ENCODE peak calls at places on chromosomes 7 and 10, in five cellular contexts. One of them, this sample, is unnamed. For H3K9me3 and H3K4me1, the result is how much of the 10 kb centered on the place peaks cover.

GRCh38 chr10:22824984-22825383 is 102.9 kb upstream of the ARMC3 start:
- DNase-seq in CD8-positive, alpha-beta T cell: no peak
- DNase-seq in heart left ventricle: no peak
- DNase-seq in right cardiac atrium: no peak
- DNase-seq in CD8-positive, alpha-beta memory T cell: no peak
- DNase-seq in this sample: no peak

GRCh38 chr10:35942052-35942451 is 300.0 kb upstream of the FZD8 start:
- DNase-seq in right cardiac atrium: peak
- DNase-seq in CD8-positive, alpha-beta memory T cell: no peak
- DNase-seq in CD8-positive, alpha-beta T cell: no peak
- DNase-seq in heart left ventricle: no peak
- DNase-seq in this sample: no peak

GRCh38 chr7:17523813-17524741 is 225.6 kb downstream of the AHR start:
- DNase-seq in CD8-positive, alpha-beta T cell: no peak
- DNase-seq in heart left ventricle: no peak
- DNase-seq in right cardiac atrium: no peak
- DNase-seq in CD8-positive, alpha-beta memory T cell: no peak
- DNase-seq in this sample: no peak

GRCh38 chr10:13630231-13630630 is 43.5 kb downstream of the PRPF18 start:
- DNase-seq in heart left ventricle: no peak
- DNase-seq in right cardiac atrium: no peak
- DNase-seq in CD8-positive, alpha-beta memory T cell: no peak
- DNase-seq in CD8-positive, alpha-beta T cell: no peak
- DNase-seq in this sample: no peak

GRCh38 chr10:61608255-61609040 is 54.3 kb upstream of the CABCOCO1 start:
- DNase-seq in CD8-positive, alpha-beta T cell: no peak
- DNase-seq in right cardiac atrium: no peak
- DNase-seq in CD8-positive, alpha-beta memory T cell: no peak
- DNase-seq in heart left ventricle: no peak
- DNase-seq in this sample: no peak

GRCh38 chr10:124792998-124793352 is 1.3 kb upstream of the EEF1AKMT2 start:
- DNase-seq in CD8-positive, alpha-beta memory T cell: no peak
- DNase-seq in CD8-positive, alpha-beta T cell: no peak
- DNase-seq in right cardiac atrium: no peak
- DNase-seq in heart left ventricle: no peak
- DNase-seq in this sample: no peak

GRCh38 chr10:3658766-3659165 is 126.2 kb downstream of the KLF6 start:
- DNase-seq in CD8-positive, alpha-beta T cell: no peak
- DNase-seq in CD8-positive, alpha-beta memory T cell: no peak
- DNase-seq in heart left ventricle: no peak
- DNase-seq in right cardiac atrium: no peak
- DNase-seq in this sample: no peak

GRCh38 chr10:77501152-77501845 is 136.3 kb downstream of the KCNMA1 start:
- DNase-seq in heart left ventricle: no peak
- DNase-seq in CD8-positive, alpha-beta memory T cell: no peak
- DNase-seq in CD8-positive, alpha-beta T cell: no peak
- DNase-seq in right cardiac atrium: peak
- DNase-seq in this sample: no peak

GRCh38 chr7:130353196-130353595 is 8.6 kb downstream of the CPA5 start:
- DNase-seq in heart left ventricle: no peak
- DNase-seq in CD8-positive, alpha-beta T cell: no peak
- DNase-seq in CD8-positive, alpha-beta memory T cell: no peak
- DNase-seq in right cardiac atrium: no peak
- DNase-seq in this sample: no peak

GRCh38 chr7:27169658-27170493 is 4.2 kb downstream of the HOXA10 start:
- DNase-seq in right cardiac atrium: no peak
- DNase-seq in CD8-positive, alpha-beta T cell: no peak
- DNase-seq in CD8-positive, alpha-beta memory T cell: no peak
- DNase-seq in heart left ventricle: peak
- DNase-seq in this sample: no peak

GRCh38 chr10:24462889-24463552 is 254.1 kb downstream of the KIAA1217 start:
- DNase-seq in right cardiac atrium: no peak
- DNase-seq in heart left ventricle: no peak
- DNase-seq in CD8-positive, alpha-beta T cell: no peak
- DNase-seq in CD8-positive, alpha-beta memory T cell: no peak
- DNase-seq in this sample: peak

GRCh38 chr10:71664585-71664984 is 55.0 kb downstream of the C10orf105 start:
- DNase-seq in CD8-positive, alpha-beta T cell: no peak
- DNase-seq in right cardiac atrium: no peak
- DNase-seq in heart left ventricle: no peak
- DNase-seq in CD8-positive, alpha-beta memory T cell: no peak
- DNase-seq in this sample: no peak

GRCh38 chr7:132098337-132098736 is 477.9 kb downstream of the PLXNA4 start:
- DNase-seq in heart left ventricle: no peak
- DNase-seq in right cardiac atrium: no peak
- DNase-seq in CD8-positive, alpha-beta T cell: no peak
- DNase-seq in CD8-positive, alpha-beta memory T cell: no peak
- DNase-seq in this sample: no peak

GRCh38 chr10:88913157-88913556 is 33.1 kb downstream of the STAMBPL1 start:
- DNase-seq in heart left ventricle: no peak
- DNase-seq in right cardiac atrium: no peak
- DNase-seq in CD8-positive, alpha-beta memory T cell: no peak
- DNase-seq in CD8-positive, alpha-beta T cell: no peak
- DNase-seq in this sample: no peak

GRCh38 chr10:70505908-70506307 is 27.3 kb downstream of the PALD1 start:
- DNase-seq in right cardiac atrium: no peak
- DNase-seq in CD8-positive, alpha-beta memory T cell: no peak
- DNase-seq in heart left ventricle: no peak
- DNase-seq in CD8-positive, alpha-beta T cell: no peak
- DNase-seq in this sample: no peak

GRCh38 chr7:110987130-110987693 is 103.7 kb upstream of the LRRN3 start:
- DNase-seq in heart left ventricle: no peak
- DNase-seq in right cardiac atrium: no peak
- DNase-seq in CD8-positive, alpha-beta T cell: no peak
- DNase-seq in CD8-positive, alpha-beta memory T cell: no peak
- DNase-seq in this sample: no peak

GRCh38 chr10:77163670-77164348 is 473.8 kb downstream of the KCNMA1 start:
- DNase-seq in CD8-positive, alpha-beta memory T cell: no peak
- DNase-seq in right cardiac atrium: no peak
- DNase-seq in heart left ventricle: no peak
- DNase-seq in CD8-positive, alpha-beta T cell: no peak
- DNase-seq in this sample: no peak

GRCh38 chr7:142896741-142897379 is 11.3 kb upstream of the TRPV6 start:
- DNase-seq in CD8-positive, alpha-beta T cell: no peak
- DNase-seq in heart left ventricle: no peak
- DNase-seq in CD8-positive, alpha-beta memory T cell: no peak
- DNase-seq in right cardiac atrium: no peak
- DNase-seq in this sample: no peak

GRCh38 chr7:76225379-76225778 is 23.7 kb downstream of the SRRM3 start:
- DNase-seq in CD8-positive, alpha-beta T cell: peak
- DNase-seq in right cardiac atrium: no peak
- DNase-seq in heart left ventricle: no peak
- DNase-seq in CD8-positive, alpha-beta memory T cell: no peak
- DNase-seq in this sample: peak

GRCh38 chr10:74502963-74503608 is 323.3 kb upstream of the KAT6B start:
- DNase-seq in CD8-positive, alpha-beta memory T cell: no peak
- DNase-seq in CD8-positive, alpha-beta T cell: no peak
- DNase-seq in heart left ventricle: no peak
- DNase-seq in right cardiac atrium: no peak
- DNase-seq in this sample: no peak

GRCh38 chr7:131480384-131481315 is 75.8 kb downstream of the PODXL start:
- DNase-seq in CD8-positive, alpha-beta memory T cell: no peak
- DNase-seq in CD8-positive, alpha-beta T cell: no peak
- DNase-seq in right cardiac atrium: no peak
- DNase-seq in heart left ventricle: no peak
- DNase-seq in this sample: no peak

GRCh38 chr7:127873151-127873550 is 158.1 kb downstream of the LRRC4 start:
- DNase-seq in right cardiac atrium: no peak
- DNase-seq in CD8-positive, alpha-beta memory T cell: no peak
- DNase-seq in heart left ventricle: no peak
- DNase-seq in CD8-positive, alpha-beta T cell: no peak
- DNase-seq in this sample: no peak

GRCh38 chr7:24665564-24666294 is 91.5 kb downstream of the GSDME start:
- DNase-seq in CD8-positive, alpha-beta T cell: peak
- DNase-seq in CD8-positive, alpha-beta memory T cell: peak
- DNase-seq in heart left ventricle: no peak
- DNase-seq in right cardiac atrium: no peak
- DNase-seq in this sample: peak

GRCh38 chr7:94466516-94466915 is 43.1 kb upstream of the CASD1 start:
- DNase-seq in CD8-positive, alpha-beta memory T cell: no peak
- DNase-seq in right cardiac atrium: no peak
- DNase-seq in CD8-positive, alpha-beta T cell: no peak
- DNase-seq in heart left ventricle: no peak
- DNase-seq in this sample: no peak

GRCh38 chr10:71769279-71769823 is 4.0 kb downstream of the VSIR start:
- DNase-seq in right cardiac atrium: no peak
- DNase-seq in CD8-positive, alpha-beta memory T cell: no peak
- DNase-seq in CD8-positive, alpha-beta T cell: no peak
- DNase-seq in heart left ventricle: no peak
- DNase-seq in this sample: no peak

GRCh38 chr7:156998988-156999610 is 11.4 kb downstream of the MNX1 start:
- DNase-seq in CD8-positive, alpha-beta memory T cell: no peak
- DNase-seq in right cardiac atrium: no peak
- DNase-seq in CD8-positive, alpha-beta T cell: no peak
- DNase-seq in heart left ventricle: no peak
- DNase-seq in this sample: peak

GRCh38 chr10:17878896-17879295 is 69.7 kb downstream of the MRC1 start:
- DNase-seq in right cardiac atrium: no peak
- DNase-seq in CD8-positive, alpha-beta T cell: no peak
- DNase-seq in CD8-positive, alpha-beta memory T cell: no peak
- DNase-seq in heart left ventricle: no peak
- DNase-seq in this sample: no peak

GRCh38 chr10:132592790-132593788 is 55.5 kb downstream of the INPP5A start:
- DNase-seq in CD8-positive, alpha-beta T cell: no peak
- DNase-seq in right cardiac atrium: no peak
- DNase-seq in heart left ventricle: peak
- DNase-seq in CD8-positive, alpha-beta memory T cell: no peak
- DNase-seq in this sample: no peak

GRCh38 chr10:58023341-58024073 is 244.2 kb downstream of the IPMK start:
- DNase-seq in heart left ventricle: no peak
- DNase-seq in CD8-positive, alpha-beta T cell: no peak
- DNase-seq in CD8-positive, alpha-beta memory T cell: no peak
- DNase-seq in right cardiac atrium: no peak
- DNase-seq in this sample: no peak

GRCh38 chr7:27329917-27330316 is 87.3 kb downstream of the EVX1 start:
- DNase-seq in CD8-positive, alpha-beta T cell: no peak
- DNase-seq in right cardiac atrium: no peak
- DNase-seq in heart left ventricle: no peak
- DNase-seq in CD8-positive, alpha-beta memory T cell: no peak
- DNase-seq in this sample: no peak

GRCh38 chr7:94129443-94130140 is 125.4 kb upstream of the BET1 start:
- DNase-seq in heart left ventricle: no peak
- DNase-seq in CD8-positive, alpha-beta T cell: no peak
- DNase-seq in CD8-positive, alpha-beta memory T cell: no peak
- DNase-seq in right cardiac atrium: no peak
- DNase-seq in this sample: no peak

GRCh38 chr7:1457949-1458675 is 1.2 kb downstream of the MICALL2 start:
- DNase-seq in right cardiac atrium: no peak
- DNase-seq in heart left ventricle: no peak
- DNase-seq in CD8-positive, alpha-beta T cell: no peak
- DNase-seq in CD8-positive, alpha-beta memory T cell: no peak
- DNase-seq in this sample: no peak
- H3K27ac ChIP-seq in right cardiac atrium: peak
- H3K27ac ChIP-seq in heart left ventricle: peak
- H3K27ac ChIP-seq in CD8-positive, alpha-beta T cell: no peak
- H3K27ac ChIP-seq in CD8-positive, alpha-beta memory T cell: peak
- H3K27ac ChIP-seq in this sample: no peak

GRCh38 chr7:148623586-148624282 is 33.2 kb downstream of the C7orf33 start:
- DNase-seq in CD8-positive, alpha-beta T cell: no peak
- DNase-seq in right cardiac atrium: no peak
- DNase-seq in heart left ventricle: no peak
- DNase-seq in CD8-positive, alpha-beta memory T cell: no peak
- DNase-seq in this sample: peak
- H3K9me3 ChIP-seq in CD8-positive, alpha-beta T cell: under half
- H3K9me3 ChIP-seq in right cardiac atrium: under half
- H3K9me3 ChIP-seq in heart left ventricle: under half
- H3K9me3 ChIP-seq in CD8-positive, alpha-beta memory T cell: under half
- H3K9me3 ChIP-seq in this sample: under half

GRCh38 chr7:34060548-34060947 is 155.2 kb downstream of the BMPER start:
- DNase-seq in right cardiac atrium: no peak
- DNase-seq in CD8-positive, alpha-beta T cell: no peak
- DNase-seq in CD8-positive, alpha-beta memory T cell: no peak
- DNase-seq in heart left ventricle: no peak
- DNase-seq in this sample: no peak

GRCh38 chr7:34057136-34057535 is 151.8 kb downstream of the BMPER start:
- DNase-seq in heart left ventricle: no peak
- DNase-seq in CD8-positive, alpha-beta memory T cell: no peak
- DNase-seq in CD8-positive, alpha-beta T cell: no peak
- DNase-seq in right cardiac atrium: no peak
- DNase-seq in this sample: no peak

GRCh38 chr7:34057956-34058355 is 152.6 kb downstream of the BMPER start:
- DNase-seq in CD8-positive, alpha-beta T cell: no peak
- DNase-seq in heart left ventricle: no peak
- DNase-seq in CD8-positive, alpha-beta memory T cell: no peak
- DNase-seq in right cardiac atrium: no peak
- DNase-seq in this sample: no peak

GRCh38 chr7:34059551-34059840 is 154.2 kb downstream of the BMPER start:
- DNase-seq in CD8-positive, alpha-beta memory T cell: no peak
- DNase-seq in heart left ventricle: no peak
- DNase-seq in right cardiac atrium: no peak
- DNase-seq in CD8-positive, alpha-beta T cell: no peak
- DNase-seq in this sample: no peak

DNA sequence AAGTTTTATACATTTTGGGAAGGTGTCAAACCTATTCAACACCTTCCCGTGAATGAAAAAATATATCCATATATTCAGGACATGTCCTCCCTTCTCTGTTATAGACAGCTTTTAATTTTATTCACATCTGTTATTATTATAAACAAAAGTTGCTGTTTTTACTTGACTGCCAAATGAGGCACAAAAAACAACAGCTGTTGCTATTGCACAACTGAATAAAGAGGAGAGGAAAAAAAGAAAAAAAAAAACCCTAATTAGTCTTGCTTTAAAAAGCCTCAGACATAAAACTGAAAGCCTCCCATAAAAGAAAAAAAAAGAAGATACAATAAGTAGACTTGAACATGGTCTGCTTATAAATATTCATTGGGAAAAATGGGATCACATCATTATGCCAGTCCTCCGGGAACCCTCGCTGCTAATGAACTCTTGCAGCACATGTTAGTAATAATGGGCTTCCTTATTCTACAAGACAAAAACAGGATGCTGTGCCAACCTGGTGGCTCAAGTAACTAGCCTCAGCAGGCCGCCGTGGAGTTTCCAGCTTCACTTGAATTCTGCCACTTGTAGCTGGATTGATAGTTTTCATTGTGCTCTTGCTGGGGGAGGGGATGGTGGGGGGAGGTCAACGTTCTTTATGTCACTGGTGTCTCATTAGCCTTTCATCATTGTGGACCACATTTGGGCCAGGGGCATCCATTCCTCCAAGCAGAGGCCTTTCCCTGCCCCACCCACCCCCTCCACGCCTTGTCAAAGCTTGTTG is 153.6 kb downstream of the BMPER start:
- DNase-seq in heart left ventricle: no peak
- DNase-seq in right cardiac atrium: peak
- DNase-seq in CD8-positive, alpha-beta T cell: no peak
- DNase-seq in CD8-positive, alpha-beta memory T cell: no peak
- DNase-seq in this sample: peak
- H3K4me1 ChIP-seq in heart left ventricle: under half
- H3K4me1 ChIP-seq in right cardiac atrium: under half
- H3K4me1 ChIP-seq in CD8-positive, alpha-beta T cell: under half
- H3K4me1 ChIP-seq in CD8-positive, alpha-beta memory T cell: under half
- H3K4me1 ChIP-seq in this sample: under half

DNA sequence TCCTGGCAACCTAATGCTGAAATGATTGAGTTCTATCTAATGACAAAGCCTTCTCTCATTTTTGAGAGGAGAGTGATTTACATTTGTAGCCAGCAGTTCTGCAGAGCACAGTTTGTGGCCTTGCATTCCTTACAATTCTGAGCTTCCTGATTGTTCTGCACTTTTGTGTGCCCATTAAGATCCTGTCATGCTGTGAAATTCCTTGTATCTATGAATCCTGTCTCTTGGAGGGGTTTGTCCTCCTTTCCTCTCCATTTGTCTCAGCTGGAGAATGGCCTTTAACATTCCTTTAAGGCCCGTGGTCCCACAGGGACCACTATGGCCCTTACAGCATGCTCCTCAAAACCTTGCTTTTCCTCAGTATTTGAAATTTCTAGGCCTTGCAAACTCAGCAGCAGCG is 10.4 kb downstream of the KLHL7 start:
- DNase-seq in heart left ventricle: no peak
- DNase-seq in right cardiac atrium: no peak
- DNase-seq in CD8-positive, alpha-beta T cell: no peak
- DNase-seq in CD8-positive, alpha-beta memory T cell: no peak
- DNase-seq in this sample: peak
- H3K27ac ChIP-seq in heart left ventricle: no peak
- H3K27ac ChIP-seq in right cardiac atrium: peak
- H3K27ac ChIP-seq in CD8-positive, alpha-beta T cell: no peak
- H3K27ac ChIP-seq in CD8-positive, alpha-beta memory T cell: no peak
- H3K27ac ChIP-seq in this sample: peak

This sample was measured in testis.